ENCODE peak calls at places on chromosomes 6 and 20, in four cellular contexts. G, J, T and W are unnamed samples.
A peak's percentile ranks its signal among the peaks of the same experiment; 100 is the strongest.

GRCh38 chr6:7112741-7113313 is 5.1 kb downstream of the RREB1 start:
- DNase-seq in J (no peak), G (peak; percentile 64), T (no peak), W (no peak)

GRCh38 chr20:33298391-33298790 is 15.4 kb downstream of the BPIFB1 start:
- DNase-seq in G (peak; percentile 25), T (peak; percentile 53), J (no peak), W (no peak)

GRCh38 chr6:7137335-7138106 is 29.8 kb downstream of the RREB1 start:
- DNase-seq in T (peak; percentile 57), J (peak; percentile 45), G (peak; percentile 76), W (peak; percentile 77)

GRCh38 chr20:21513181-21513663 is 642 bp downstream of the NKX2-2 start:
- DNase-seq in T (peak; percentile 44), G (peak; percentile 57), J (peak; percentile 68), W (no peak)

GRCh38 chr6:134921980-134922313 is 28.0 kb downstream of the ALDH8A1 start:
- DNase-seq in J (no peak), G (no peak), T (no peak), W (no peak)

GRCh38 chr20:41879151-41879550 is 261.0 kb upstream of the CHD6 start:
- DNase-seq in J (no peak), G (peak; percentile 52), T (no peak), W (no peak)

GRCh38 chr20:59765599-59766177 is 161.3 kb downstream of the PHACTR3 start:
- DNase-seq in G (peak; percentile 32), J (no peak), T (peak; percentile 58), W (no peak)

GRCh38 chr6:138727182-138727581 is 46.4 kb upstream of the CCDC28A start:
- DNase-seq in T (no peak), G (no peak), J (no peak), W (no peak)

GRCh38 chr20:23441850-23442313 is 2.4 kb downstream of the CSTL1 start:
- DNase-seq in J (peak; percentile 93), G (peak; percentile 94), T (peak; percentile 92), W (peak; percentile 72)

GRCh38 chr6:100538086-100538485 is 73.4 kb upstream of the SIM1 start:
- DNase-seq in T (no peak), G (no peak), J (no peak), W (no peak)

GRCh38 chr6:351867-352289 is 39.7 kb upstream of the IRF4 start:
- DNase-seq in T (no peak), J (no peak), G (peak; percentile 46), W (no peak)
- H4K5ac ChIP-seq in T (no peak overlapping the region), J (no peak overlapping the region), G (no peak overlapping the region), W (no peak overlapping the region)

DNA sequence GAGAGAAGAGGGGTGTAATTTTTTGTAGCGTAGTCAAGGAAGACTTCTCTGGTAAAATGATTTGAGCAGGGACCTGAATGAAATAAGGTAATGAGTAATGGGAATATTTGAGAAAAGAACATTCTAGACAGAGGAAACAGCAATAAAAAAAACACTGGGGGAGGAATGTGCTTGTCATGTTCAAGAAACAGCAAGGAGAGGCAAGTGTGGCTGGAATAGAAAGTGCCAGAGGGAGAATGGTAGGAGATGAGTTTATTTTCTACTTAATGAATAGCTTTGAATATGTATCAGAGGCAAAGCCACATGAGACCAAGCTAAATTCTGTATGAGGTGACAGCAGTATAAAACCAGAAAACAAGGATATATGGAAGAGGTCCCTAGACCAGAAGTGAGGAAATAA is 170.1 kb downstream of the CDKAL1 start:
- DNase-seq in T (no peak), J (no peak), G (no peak), W (no peak)
- H4K5ac ChIP-seq in T (no peak overlapping the region), J (no peak overlapping the region), G (no peak overlapping the region), W (no peak overlapping the region)

GRCh38 chr20:35006531-35006971 is 50.9 kb downstream of the MYH7B start:
- DNase-seq in T (peak; percentile 12), J (no peak), G (no peak), W (no peak)
- H4K5ac ChIP-seq in T (no peak overlapping the region), J (no peak overlapping the region), G (no peak overlapping the region), W (no peak overlapping the region)

GRCh38 chr6:23269436-23269835 is 700.1 kb downstream of the HDGFL1 start:
- DNase-seq in T (no peak), J (no peak), G (no peak), W (peak; percentile 28)

GRCh38 chr6:23266536-23266935 is 697.2 kb downstream of the HDGFL1 start:
- DNase-seq in T (no peak), G (no peak), J (no peak), W (no peak)

GRCh38 chr6:23267651-23268050 is 698.3 kb downstream of the HDGFL1 start:
- DNase-seq in J (no peak), T (no peak), G (no peak), W (no peak)

GRCh38 chr6:23262864-23263263 is 693.5 kb downstream of the HDGFL1 start:
- DNase-seq in G (no peak), J (no peak), T (no peak), W (no peak)

GRCh38 chr6:23265270-23265669 is 695.9 kb downstream of the HDGFL1 start:
- DNase-seq in J (no peak), G (no peak), T (no peak), W (no peak)
- H4K5ac ChIP-seq in J (no peak overlapping the region), G (no peak overlapping the region), T (no peak overlapping the region), W (no peak overlapping the region)

GRCh38 chr20:52110456-52110855 is 81.1 kb downstream of the ZFP64 start:
- DNase-seq in G (no peak), J (no peak), T (no peak), W (no peak)
- H4K5ac ChIP-seq in G (no peak overlapping the region), J (no peak overlapping the region), T (no peak overlapping the region), W (no peak overlapping the region)

GRCh38 chr20:7454047-7454446 is 486.2 kb downstream of the HAO1 start:
- DNase-seq in J (no peak), G (no peak), T (no peak), W (no peak)

GRCh38 chr20:7452890-7453289 is 487.4 kb downstream of the HAO1 start:
- DNase-seq in G (no peak), T (no peak), J (no peak), W (no peak)

DNA sequence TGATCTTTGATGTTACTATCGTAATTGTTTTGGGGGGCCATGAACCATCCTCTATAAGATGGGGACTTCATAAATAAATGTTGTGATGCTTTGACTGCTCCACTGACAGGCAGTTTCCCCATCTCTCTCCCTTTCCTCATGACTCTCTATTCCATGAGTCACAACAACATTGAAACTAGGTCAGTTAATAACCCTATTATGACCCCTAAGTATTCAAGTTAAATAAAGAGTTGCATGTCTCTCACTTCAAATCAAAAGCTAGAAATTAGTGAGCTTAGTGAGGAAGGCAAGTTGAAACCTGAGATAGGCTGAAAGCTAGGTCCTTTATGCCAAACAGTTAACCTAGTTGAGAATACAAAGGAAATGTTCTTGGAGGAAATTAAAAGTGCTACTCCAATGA is 491.0 kb downstream of the HAO1 start:
- DNase-seq in G (no peak), J (no peak), T (no peak), W (no peak)
- H4K5ac ChIP-seq in G (no peak overlapping the region), J (no peak overlapping the region), T (no peak overlapping the region), W (no peak overlapping the region)

GRCh38 chr20:19313342-19314069 is 101.1 kb downstream of the SLC24A3 start:
- DNase-seq in G (no peak), T (no peak), J (no peak), W (no peak)
- H4K5ac ChIP-seq in G (no peak overlapping the region), T (no peak overlapping the region), J (no peak overlapping the region), W (no peak overlapping the region)

GRCh38 chr6:45148278-45148677 is 179.9 kb upstream of the RUNX2 start:
- DNase-seq in G (no peak), J (no peak), T (no peak), W (peak; percentile 2)
- H4K5ac ChIP-seq in G (no peak overlapping the region), J (no peak overlapping the region), T (no peak overlapping the region), W (no peak overlapping the region)